ENCODE peak calls at places on chromosomes 5 and 9, in eight cellular contexts. H is IMR-90, Z is left ventricle myocardium inferior, S is WTC11, D is nephron progenitor cell, J is lower lobe of right lung, C is foreskin fibroblast, G is heart right ventricle. F is an unnamed sample.

GRCh38 chr9:77807295-77807694 is 159.2 kb upstream of the GNA14 start:
- DNase-seq in Z (no peak), J (no peak), S (no peak), D (no peak), G (no peak), C (peak), H (peak), F (no peak)

GRCh38 chr5:18216016-18216415 is 581.8 kb downstream of the TAF11L14 start:
- DNase-seq in G (no peak), H (no peak), S (no peak), D (no peak), J (no peak), C (no peak), Z (no peak), F (no peak)

GRCh38 chr5:40273936-40274335 is 405.8 kb upstream of the PTGER4 start:
- DNase-seq in G (no peak), C (no peak), H (peak), S (no peak), D (no peak), Z (no peak), J (no peak), F (no peak)

GRCh38 chr5:154092356-154092755 is 53.6 kb downstream of the MFAP3 start:
- DNase-seq in H (peak), D (no peak), S (no peak), C (no peak), G (no peak), Z (no peak), J (no peak), F (no peak)

GRCh38 chr5:123950701-123951100 is 438.7 kb downstream of the CSNK1G3 start:
- DNase-seq in J (no peak), D (no peak), C (no peak), H (peak), S (no peak), G (no peak), Z (no peak), F (no peak)

GRCh38 chr9:33778700-33779351 is 16.5 kb upstream of the PRSS3 start:
- DNase-seq in G (no peak), D (peak), C (no peak), J (no peak), S (peak), Z (no peak), H (peak), F (no peak)

GRCh38 chr5:151033217-151033934 is 13.0 kb downstream of the GPX3 start:
- DNase-seq in S (no peak), H (no peak), Z (no peak), J (no peak), C (no peak), D (no peak), G (no peak), F (no peak)

GRCh38 chr5:157290981-157291711 is 25.2 kb downstream of the CYFIP2 start:
- DNase-seq in J (no peak), Z (no peak), S (no peak), C (no peak), G (no peak), D (no peak), H (no peak), F (no peak)

GRCh38 chr5:150320048-150320555 is 17.4 kb upstream of the ARSI start:
- DNase-seq in D (no peak), G (no peak), J (no peak), Z (peak), S (no peak), C (peak), H (peak), F (no peak)

GRCh38 chr5:140544986-140545385 is 2.5 kb upstream of the EIF4EBP3 start:
- DNase-seq in C (no peak), G (no peak), H (no peak), J (no peak), S (no peak), Z (no peak), D (no peak), F (no peak)

GRCh38 chr9:74570879-74571512 is 73.9 kb downstream of the RORB start:
- DNase-seq in J (no peak), D (peak), Z (no peak), H (peak), G (no peak), C (peak), S (peak), F (peak)

GRCh38 chr9:132411091-132411508 is 1.1 kb downstream of the CFAP77 start:
- DNase-seq in C (peak), Z (peak), J (peak), G (peak), D (peak), S (peak), H (peak), F (peak)
- TF ChIP-seq CTCF in C (peak), Z (peak), J (peak), G (peak), D (peak), S (peak), H (peak), F (peak)

GRCh38 chr5:64347308-64347707 is 158.5 kb upstream of the RGS7BP start:
- DNase-seq in S (no peak), G (no peak), J (no peak), C (no peak), H (no peak), D (no peak), Z (no peak), F (no peak)
- TF ChIP-seq CTCF in S (no peak), G (no peak), J (no peak), C (no peak), H (no peak), D (no peak), Z (no peak), F (no peak)

DNA sequence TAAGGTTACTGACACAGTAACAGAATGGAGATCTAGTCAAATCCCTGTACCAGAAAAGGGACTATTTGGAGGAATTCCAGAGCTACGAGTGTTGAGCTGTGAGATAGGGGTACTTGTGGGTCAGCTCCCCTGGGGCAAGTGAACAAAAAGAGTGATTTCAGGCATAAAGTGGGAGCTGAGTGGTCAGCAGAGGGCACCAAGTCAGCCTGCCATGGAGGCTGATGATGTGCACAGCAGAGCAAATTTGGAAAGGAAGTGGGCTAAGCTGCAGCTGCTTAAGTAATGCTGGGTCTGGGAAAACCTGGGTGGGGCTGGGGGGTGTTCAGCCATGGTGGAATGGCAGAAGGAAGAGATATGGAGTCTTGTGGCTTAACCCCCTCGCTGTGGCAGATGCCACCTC is 327.9 kb downstream of the NTRK2 start:
- DNase-seq in G (no peak), J (no peak), S (no peak), Z (no peak), C (no peak), D (no peak), H (no peak), F (no peak)
- TF ChIP-seq CTCF in G (no peak), J (no peak), S (no peak), Z (no peak), C (no peak), D (no peak), H (no peak), F (no peak)

GRCh38 chr9:126049896-126050604 is 276.6 kb upstream of the MVB12B start:
- DNase-seq in S (no peak), J (no peak), Z (no peak), H (no peak), C (no peak), D (no peak), G (no peak), F (no peak)
- TF ChIP-seq CTCF in S (no peak), J (no peak), Z (no peak), H (no peak), C (no peak), D (no peak), G (no peak), F (no peak)

GRCh38 chr5:73218552-73219171 is 45.7 kb downstream of the TMEM174 start:
- DNase-seq in S (no peak), Z (no peak), G (no peak), J (no peak), D (no peak), H (peak), C (peak), F (no peak)

GRCh38 chr5:73228052-73228451 is 55.1 kb downstream of the TMEM174 start:
- DNase-seq in J (no peak), S (no peak), C (no peak), H (no peak), D (no peak), Z (no peak), G (no peak), F (no peak)

DNA sequence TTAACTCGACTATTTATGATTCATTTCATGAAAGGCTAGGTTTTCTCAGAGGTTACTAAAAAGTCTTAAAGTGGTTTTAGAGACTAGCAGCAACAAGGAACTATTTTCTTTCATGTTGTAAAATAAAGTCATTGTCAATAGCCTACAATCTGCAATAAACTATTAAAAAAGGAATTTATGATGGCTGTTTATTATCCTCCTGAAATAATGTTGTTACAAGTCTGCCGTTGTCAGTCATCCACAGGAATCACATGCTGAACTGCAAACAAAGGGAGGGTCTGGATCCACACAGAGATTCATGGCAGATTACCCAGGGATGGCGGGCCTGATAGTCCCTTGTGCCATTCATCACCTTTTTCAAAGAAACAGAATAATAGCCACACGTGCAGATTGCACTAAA is 49.2 kb downstream of the TMEM174 start:
- DNase-seq in S (no peak), J (no peak), D (no peak), C (no peak), G (no peak), H (no peak), Z (no peak), F (no peak)
- TF ChIP-seq CTCF in S (no peak), J (no peak), D (no peak), C (no peak), G (no peak), H (no peak), Z (no peak), F (no peak)

GRCh38 chr5:144117412-144117811 is 53.0 kb downstream of the YIPF5 start:
- DNase-seq in G (no peak), S (no peak), J (no peak), H (peak), Z (no peak), D (no peak), C (no peak), F (no peak)
- TF ChIP-seq CTCF in G (no peak), S (no peak), J (no peak), H (no peak), Z (no peak), D (no peak), C (no peak), F (no peak)

DNA sequence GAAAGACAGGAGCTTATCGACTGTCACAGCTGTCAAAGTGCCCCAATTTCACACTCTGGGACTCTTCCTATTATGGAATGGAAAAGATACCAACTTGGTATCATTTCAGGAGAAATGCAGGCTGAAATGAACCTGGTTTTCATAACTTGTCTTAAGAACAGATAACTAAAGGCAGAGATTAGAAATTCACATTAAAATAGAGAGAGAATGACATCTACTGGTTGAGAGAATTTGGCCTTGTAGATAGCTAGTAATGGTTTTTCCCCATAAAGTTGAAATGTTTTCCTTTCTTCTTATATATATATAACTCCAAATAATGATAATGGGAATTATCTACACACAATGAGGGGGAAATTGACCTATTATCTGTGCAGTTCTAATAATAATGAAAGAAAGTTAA is 600.2 kb upstream of the CCNG1 start:
- DNase-seq in J (no peak), Z (no peak), S (no peak), H (no peak), C (no peak), D (no peak), G (no peak), F (no peak)
- TF ChIP-seq CTCF in J (no peak), Z (no peak), S (no peak), H (no peak), C (no peak), D (no peak), G (no peak), F (no peak)

DNA sequence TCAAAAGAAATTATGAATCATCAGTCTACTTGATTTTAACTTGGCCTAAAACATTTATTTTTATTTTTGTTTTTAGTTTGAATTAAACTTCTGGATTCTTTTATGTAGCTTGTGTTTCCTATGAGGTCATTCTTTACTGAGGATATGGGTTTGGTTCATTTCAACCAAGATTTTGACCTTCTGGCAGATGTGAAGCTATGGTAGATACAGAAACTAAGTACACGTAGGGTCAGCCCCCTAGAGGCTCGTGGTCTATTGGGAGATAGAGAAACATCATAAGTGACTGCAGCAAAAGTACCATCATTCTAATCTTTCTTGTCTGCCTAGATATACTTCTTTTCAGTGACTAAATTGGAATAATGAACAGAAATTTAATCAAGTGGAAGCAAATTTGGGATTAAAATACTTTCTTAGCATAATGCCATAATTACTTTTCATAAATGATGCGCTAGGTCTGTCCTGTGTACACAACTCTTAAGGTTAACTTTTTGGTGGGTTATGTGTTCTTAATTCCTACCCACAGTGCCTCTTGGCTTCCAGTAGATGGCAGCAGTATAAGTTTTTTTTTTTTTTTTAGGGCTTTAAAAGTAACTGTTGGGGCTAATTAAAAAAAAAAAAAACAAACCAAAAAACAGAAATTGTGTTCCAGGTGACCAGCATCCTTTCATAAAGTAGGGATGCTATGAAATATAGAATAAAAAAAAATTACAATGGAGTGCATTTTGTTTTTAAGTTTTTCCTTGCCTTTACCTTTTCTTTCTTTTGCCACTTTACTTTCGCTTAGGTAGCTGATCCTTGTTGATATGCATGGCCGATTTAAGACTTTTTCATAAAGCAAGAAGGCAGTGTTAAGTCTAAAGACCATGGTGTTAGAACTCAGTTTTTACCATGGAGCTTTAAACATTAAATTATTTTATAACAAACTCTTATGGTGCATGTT is 49.9 kb downstream of the LRRTM2 start:
- DNase-seq in C (no peak), G (no peak), S (no peak), J (no peak), D (no peak), Z (no peak), H (peak), F (no peak)
- TF ChIP-seq CTCF in C (peak), G (peak), S (no peak), J (peak), D (peak), Z (peak), H (peak), F (peak)

GRCh38 chr5:148290271-148291195 is 21.7 kb upstream of the SPINK7 start:
- DNase-seq in J (no peak), H (peak), G (no peak), Z (no peak), D (no peak), C (no peak), S (peak), F (no peak)
- TF ChIP-seq CTCF in J (peak), H (peak), G (peak), Z (peak), D (peak), C (peak), S (no peak), F (no peak)

F was measured in glutamatergic neuron.